ENCODE peak calls at places on chromosomes 16 and 17, in seven cellular contexts. W, P, G, M, L, H and Z are unnamed samples.

GRCh38 chr17:44217738-44218343 is 1.6 kb downstream of the UBTF start:
- DNase-seq in W (no peak), P (no peak), G (peak), M (no peak), L (no peak), H (no peak), Z (no peak)

GRCh38 chr17:80080081-80080480 is 21.3 kb upstream of the GAA start:
- DNase-seq in W (no peak), P (no peak), G (no peak), M (no peak), L (no peak), H (no peak), Z (no peak)

GRCh38 chr16:70696952-70697600 is 11.2 kb upstream of the MTSS2 start:
- DNase-seq in W (no peak), P (no peak), G (peak), M (no peak), L (no peak), H (no peak), Z (no peak)

GRCh38 chr16:27318399-27319256 is 4.9 kb downstream of the IL4R start:
- DNase-seq in W (peak), P (no peak), G (peak), M (no peak), L (peak), H (peak), Z (peak)

GRCh38 chr17:64209983-64210382 is 53.1 kb downstream of the TEX2 start:
- DNase-seq in W (no peak), P (no peak), G (no peak), M (no peak), L (no peak), H (no peak), Z (no peak)

GRCh38 chr16:19294156-19294649 is 8.7 kb downstream of the CLEC19A start:
- DNase-seq in W (peak), P (no peak), G (peak), M (peak), L (peak), H (peak), Z (peak)

GRCh38 chr17:9037741-9038140 is 16.4 kb downstream of the NTN1 start:
- DNase-seq in W (no peak), P (no peak), G (no peak), M (no peak), L (no peak), H (no peak), Z (no peak)

GRCh38 chr16:67301080-67301757 is 21.9 kb downstream of the PLEKHG4 start:
- DNase-seq in W (no peak), P (no peak), G (no peak), M (peak), L (no peak), H (no peak), Z (no peak)

GRCh38 chr17:79607941-79608728 is 2.7 kb downstream of the RBFOX3 start:
- DNase-seq in W (peak), P (no peak), G (peak), M (no peak), L (no peak), H (peak), Z (no peak)

GRCh38 chr16:80544326-80544725 is 3.5 kb downstream of the DYNLRB2 start:
- DNase-seq in W (no peak), P (no peak), G (no peak), M (no peak), L (no peak), H (no peak), Z (no peak)

GRCh38 chr17:77106874-77107358 is 33.9 kb upstream of the SEC14L1 start:
- DNase-seq in W (no peak), P (peak), G (no peak), M (no peak), L (peak), H (peak), Z (no peak)

GRCh38 chr17:79624658-79625478 is 14.0 kb upstream of the RBFOX3 start:
- DNase-seq in W (peak), P (no peak), G (peak), M (peak), L (no peak), H (no peak), Z (no peak)

GRCh38 chr16:3369073-3369472 is 13.4 kb downstream of the OR2C1 start:
- DNase-seq in W (no peak), P (no peak), G (no peak), M (no peak), L (no peak), H (no peak), Z (no peak)

GRCh38 chr17:58120195-58120822 is 27.9 kb upstream of the OR4D1 start:
- DNase-seq in W (no peak), P (no peak), G (peak), M (peak), L (peak), H (peak), Z (no peak)

GRCh38 chr16:12340151-12340733 is 363.7 kb downstream of the SNX29 start:
- DNase-seq in W (no peak), P (peak), G (peak), M (peak), L (peak), H (peak), Z (no peak)

GRCh38 chr17:80146121-80147034 is 550 bp downstream of the EIF4A3 start:
- DNase-seq in W (peak), P (peak), G (peak), M (peak), L (no peak), H (peak), Z (no peak)

GRCh38 chr17:13590441-13590840 is 11.3 kb downstream of the HS3ST3A1 start:
- DNase-seq in W (no peak), P (no peak), G (no peak), M (no peak), L (no peak), H (no peak), Z (no peak)

GRCh38 chr16:89453662-89454321 is 36.6 kb downstream of the ANKRD11 start:
- DNase-seq in W (no peak), P (no peak), G (no peak), M (no peak), L (no peak), H (no peak), Z (no peak)

GRCh38 chr16:30065943-30066881 is 652 bp downstream of the ALDOA start:
- DNase-seq in W (no peak), P (no peak), G (peak), M (peak), L (no peak), H (no peak), Z (no peak)